ENCODE peak calls at places on chromosomes 5 and 9, in eight cellular contexts. N is aorta; K is mesenchymal stem cell; C is Panc1; H is body of pancreas; Y is CD8-positive, alpha-beta T cell; J is SK-N-SH; X is adrenal gland. S is an unnamed sample.

GRCh38 chr9:137496601-137497375 is 37.7 kb upstream of the NSMF start:
- DNase-seq in X (no peak), H (no peak), K (no peak), N (peak; percentile 71), J (peak; percentile 38), C (no peak), Y (no peak), S (no peak)

GRCh38 chr5:76391014-76391413 is 12.1 kb upstream of the IQGAP2 start:
- DNase-seq in N (no peak), Y (peak; percentile 10), J (no peak), H (no peak), C (no peak), X (no peak), K (no peak), S (no peak)

GRCh38 chr9:104075801-104076753 is 18.0 kb upstream of the SMC2 start:
- DNase-seq in C (no peak), H (no peak), K (peak; percentile 72), N (no peak), X (no peak), J (no peak), Y (no peak), S (no peak)

GRCh38 chr5:67234671-67235176 is 38.1 kb upstream of the CD180 start:
- DNase-seq in H (no peak), X (peak; percentile 27), K (peak; percentile 74), J (no peak), C (no peak), Y (no peak), N (no peak), S (peak; percentile 40)

GRCh38 chr5:58582411-58583393 is at the start of gene RAB3C:
- DNase-seq in J (peak; percentile 89), H (peak; percentile 96), Y (no peak), X (peak; percentile 94), N (peak; percentile 95), C (peak; percentile 88), K (peak; percentile 92), S (peak; percentile 89)

GRCh38 chr9:132585954-132586829 is 3.8 kb downstream of the BARHL1 start:
- DNase-seq in H (no peak), K (no peak), Y (no peak), C (no peak), N (peak; percentile 57), J (peak; percentile 65), X (no peak), S (no peak)

GRCh38 chr5:93598141-93598996 is 15.3 kb downstream of the NR2F1 start:
- DNase-seq in J (peak; percentile 22), K (peak; percentile 53), N (no peak), H (no peak), C (no peak), X (no peak), Y (no peak), S (no peak)

GRCh38 chr9:21591221-21592062 is 109.3 kb upstream of the IFNE start:
- DNase-seq in K (peak; percentile 96), N (peak; percentile 77), Y (no peak), C (peak; percentile 98), X (peak; percentile 38), H (peak; percentile 17), J (no peak), S (peak; percentile 13)

GRCh38 chr9:132731230-132731629 is 61.0 kb downstream of the GTF3C4 start:
- DNase-seq in X (no peak), C (no peak), Y (no peak), J (no peak), K (no peak), N (peak; percentile 35), H (no peak), S (no peak)

GRCh38 chr5:5178121-5178520 is 38.0 kb downstream of the ADAMTS16 start:
- DNase-seq in Y (no peak), C (no peak), X (no peak), H (peak; percentile 49), K (no peak), J (no peak), N (no peak), S (no peak)

GRCh38 chr9:84969084-84969483 is 299.6 kb downstream of the NTRK2 start:
- DNase-seq in J (no peak), N (no peak), Y (no peak), X (no peak), H (no peak), K (no peak), C (no peak), S (no peak)

GRCh38 chr9:38064842-38065368 is 4.1 kb downstream of the SHB start:
- DNase-seq in X (no peak), N (no peak), C (no peak), H (no peak), J (no peak), K (no peak), Y (no peak), S (no peak)

GRCh38 chr9:97705354-97705950 is 8.3 kb upstream of the XPA start:
- DNase-seq in N (no peak), H (no peak), C (no peak), K (no peak), Y (no peak), X (no peak), J (no peak), S (no peak)

GRCh38 chr5:159548517-159548916 is 218.2 kb upstream of the IL12B start:
- DNase-seq in H (no peak), X (no peak), K (no peak), J (no peak), N (no peak), C (no peak), Y (no peak), S (no peak)

GRCh38 chr5:97549496-97549895 is 366.4 kb upstream of the RIOK2 start:
- DNase-seq in C (no peak), X (no peak), J (no peak), Y (no peak), H (no peak), N (no peak), K (no peak), S (no peak)
- H3K27ac ChIP-seq in C (no peak overlapping the region), X (no peak overlapping the region), J (no peak overlapping the region), Y (no peak overlapping the region), H (no peak overlapping the region), N (no peak overlapping the region), K (no peak overlapping the region), S (no peak overlapping the region)

DNA sequence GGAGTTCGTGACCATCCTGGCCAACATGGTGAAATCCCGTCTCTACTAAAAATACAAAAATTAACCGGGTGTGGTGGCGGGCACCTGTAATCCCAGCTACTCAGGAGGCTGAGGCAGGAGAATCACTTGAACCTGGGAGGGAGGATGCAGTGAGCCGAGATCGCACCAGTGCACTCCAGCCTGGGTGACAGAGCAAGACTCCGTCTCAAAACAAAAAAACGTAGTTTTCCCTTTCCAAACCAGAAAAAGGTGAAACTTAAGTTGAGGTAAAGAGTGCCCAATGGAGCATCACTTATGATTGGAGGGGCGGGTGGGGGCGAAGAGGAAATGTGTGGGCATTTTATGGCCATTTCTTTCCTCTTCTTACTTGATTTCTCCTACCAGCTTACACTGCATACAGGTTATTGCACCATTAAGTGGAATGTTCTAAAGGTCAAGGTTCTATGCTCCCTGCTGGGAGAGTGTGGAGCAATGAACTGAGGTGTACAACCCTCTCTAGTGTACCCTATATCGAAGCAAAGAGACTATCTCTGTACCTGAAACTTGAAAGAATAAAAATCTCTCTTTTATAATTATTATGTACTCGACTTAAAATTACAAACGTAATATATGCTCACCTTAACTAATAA is 136.2 kb downstream of the DEPDC1B start:
- DNase-seq in H (no peak), K (no peak), X (no peak), N (no peak), Y (no peak), J (no peak), C (no peak), S (no peak)
- H3K4me1 ChIP-seq in H (no peaks in the 10 kb centered on the region), K (no peaks in the 10 kb centered on the region), X (no peaks in the 10 kb centered on the region), N (no peaks in the 10 kb centered on the region), Y (no peaks in the 10 kb centered on the region), J (no peaks in the 10 kb centered on the region), C (no peaks in the 10 kb centered on the region), S (no peaks in the 10 kb centered on the region)

GRCh38 chr5:154493274-154493673 is 15.2 kb upstream of the HAND1 start:
- DNase-seq in N (no peak), J (no peak), K (no peak), X (no peak), Y (no peak), H (no peak), C (no peak), S (no peak)
- H3K27ac ChIP-seq in N (no peak overlapping the region), J (no peak overlapping the region), K (no peak overlapping the region), X (no peak overlapping the region), Y (no peak overlapping the region), H (no peak overlapping the region), C (no peak overlapping the region), S (no peak overlapping the region)

GRCh38 chr5:136021016-136021405 is 7.8 kb upstream of the TGFBI start:
- DNase-seq in C (no peak), K (peak; percentile 82), Y (no peak), H (no peak), N (no peak), X (no peak), J (no peak), S (no peak)

GRCh38 chr5:136020001-136020382 is 8.8 kb upstream of the TGFBI start:
- DNase-seq in K (no peak), Y (no peak), N (no peak), J (no peak), C (no peak), H (no peak), X (no peak), S (no peak)

GRCh38 chr5:136022965-136023364 is 5.8 kb upstream of the TGFBI start:
- DNase-seq in C (no peak), N (no peak), Y (no peak), J (no peak), K (no peak), X (no peak), H (no peak), S (no peak)

GRCh38 chr5:136018814-136019777 is 9.7 kb upstream of the TGFBI start:
- DNase-seq in H (no peak), N (no peak), X (no peak), Y (no peak), K (peak; percentile 96), C (no peak), J (peak; percentile 82), S (no peak)

GRCh38 chr5:136020383-136021015 is 8.3 kb upstream of the TGFBI start:
- DNase-seq in X (no peak), N (no peak), H (peak; percentile 25), Y (no peak), K (peak; percentile 97), J (peak; percentile 41), C (no peak), S (no peak)
- H3K4me1 ChIP-seq in X (peaks cover 9% of the 10 kb centered on the region), N (peaks cover 15% of the 10 kb centered on the region), H (peaks cover 5% of the 10 kb centered on the region), Y (no peaks in the 10 kb centered on the region), K (peaks cover 11% of the 10 kb centered on the region), J (peaks cover 44% of the 10 kb centered on the region), C (no peaks in the 10 kb centered on the region), S (peaks cover 58% of the 10 kb centered on the region)

S was measured in left ventricle myocardium inferior.